ENCODE peak calls at places on chromosomes 7 and 10, in five cellular contexts. M, W, V, R and Z are unnamed samples.

GRCh38 chr7:151918444-151918843 is 37.8 kb upstream of the GALNTL5 start:
- DNase-seq in M (no peak), W (no peak), V (peak; percentile 52), R (no peak), Z (no peak)

GRCh38 chr7:6533893-6534804 is 17.1 kb downstream of the GRID2IP start:
- DNase-seq in M (no peak), W (no peak), V (no peak), R (no peak), Z (no peak)

GRCh38 chr10:22553452-22553995 is 160.9 kb downstream of the PIP4K2A start:
- DNase-seq in M (no peak), W (no peak), V (no peak), R (no peak), Z (no peak)

GRCh38 chr10:7218974-7219373 is 191.9 kb downstream of the SFMBT2 start:
- DNase-seq in M (no peak), W (peak; percentile 30), V (no peak), R (no peak), Z (no peak)

GRCh38 chr10:33638891-33639290 is 304.4 kb upstream of the NRP1 start:
- DNase-seq in M (peak; percentile 4), W (no peak), V (no peak), R (no peak), Z (no peak)

GRCh38 chr10:44261296-44261695 is 123.6 kb downstream of the CXCL12 start:
- DNase-seq in M (no peak), W (no peak), V (no peak), R (peak; percentile 59), Z (no peak)

GRCh38 chr7:45259966-45260646 is 102.5 kb downstream of the RAMP3 start:
- DNase-seq in M (peak; percentile 32), W (peak; percentile 39), V (no peak), R (peak; percentile 15), Z (peak; percentile 71)

GRCh38 chr10:32954545-32955298 is 3.3 kb downstream of the ITGB1 start:
- DNase-seq in M (peak; percentile 10), W (no peak), V (no peak), R (no peak), Z (no peak)

GRCh38 chr10:68135922-68136718 is 26.8 kb downstream of the MYPN start:
- DNase-seq in M (peak; percentile 94), W (peak; percentile 87), V (no peak), R (peak; percentile 95), Z (no peak)

GRCh38 chr10:18875480-18875879 is 173.1 kb upstream of the MALRD1 start:
- DNase-seq in M (no peak), W (no peak), V (no peak), R (no peak), Z (no peak)

GRCh38 chr7:2321020-2321419 is 6.8 kb upstream of the SNX8 start:
- DNase-seq in M (peak; percentile 21), W (peak; percentile 29), V (no peak), R (peak; percentile 29), Z (no peak)

GRCh38 chr7:147276783-147277370 is 1160.3 kb downstream of the CNTNAP2 start:
- DNase-seq in M (no peak), W (no peak), V (no peak), R (no peak), Z (no peak)

GRCh38 chr7:103637726-103638125 is 191.7 kb upstream of the SLC26A5 start:
- DNase-seq in M (peak; percentile 76), W (no peak), V (no peak), R (peak; percentile 45), Z (no peak)

GRCh38 chr10:78605800-78606350 is 462.9 kb upstream of the ZMIZ1 start:
- DNase-seq in M (peak; percentile 51), W (peak; percentile 67), V (no peak), R (no peak), Z (no peak)

GRCh38 chr7:124915242-124915641 is 14.4 kb downstream of the POT1 start:
- DNase-seq in M (no peak), W (no peak), V (no peak), R (no peak), Z (no peak)

GRCh38 chr10:78960316-78960800 is 108.4 kb upstream of the ZMIZ1 start:
- DNase-seq in M (peak; percentile 96), W (no peak), V (peak; percentile 92), R (peak; percentile 89), Z (peak; percentile 71)

GRCh38 chr10:71316081-71316785 is 2.8 kb upstream of the SLC29A3 start:
- DNase-seq in M (peak; percentile 18), W (no peak), V (no peak), R (peak; percentile 22), Z (no peak)

GRCh38 chr10:109205929-109206585 is 717.3 kb downstream of the XPNPEP1 start:
- DNase-seq in M (peak; percentile 95), W (no peak), V (no peak), R (peak; percentile 81), Z (no peak)

GRCh38 chr7:153657182-153657800 is 394.9 kb upstream of the DPP6 start:
- DNase-seq in M (no peak), W (no peak), V (no peak), R (no peak), Z (no peak)

GRCh38 chr7:19116121-19117080 is 1.0 kb downstream of the TWIST1 start:
- DNase-seq in M (peak; percentile 56), W (peak; percentile 25), V (peak; percentile 66), R (no peak), Z (no peak)

GRCh38 chr7:55191161-55191925 is 172.5 kb downstream of the EGFR start:
- DNase-seq in M (no peak), W (no peak), V (no peak), R (no peak), Z (peak; percentile 5)

GRCh38 chr10:84138478-84139125 is 707 bp upstream of the GHITM start:
- DNase-seq in M (no peak), W (peak; percentile 58), V (no peak), R (no peak), Z (peak; percentile 71)

GRCh38 chr10:84135836-84136235 is 3.5 kb upstream of the GHITM start:
- DNase-seq in M (no peak), W (no peak), V (no peak), R (no peak), Z (no peak)

GRCh38 chr10:84139126-84140035 is at the start of gene GHITM:
- DNase-seq in M (peak; percentile 99), W (peak; percentile 99), V (peak; percentile 99), R (peak; percentile 98), Z (peak; percentile 100)

GRCh38 chr10:84140036-84140379 is 699 bp downstream of the GHITM start:
- DNase-seq in M (peak; percentile 46), W (peak; percentile 31), V (no peak), R (peak; percentile 56), Z (no peak)
- H3K4me3 ChIP-seq in M (peak overlapping the region; percentile 99), W (peak overlapping the region; percentile 91), V (peak overlapping the region; percentile 76), R (peak overlapping the region; percentile 96), Z (peak overlapping the region; percentile 73)

GRCh38 chr7:74606909-74607255 is 50.6 kb upstream of the GTF2I start:
- DNase-seq in M (no peak), W (no peak), V (no peak), R (no peak), Z (no peak)

GRCh38 chr7:74612015-74612829 is 45.3 kb upstream of the GTF2I start:
- DNase-seq in M (no peak), W (peak; percentile 55), V (no peak), R (peak; percentile 28), Z (no peak)

GRCh38 chr7:74604326-74605020 is 53.0 kb upstream of the GTF2I start:
- DNase-seq in M (no peak), W (peak; percentile 43), V (peak; percentile 88), R (no peak), Z (peak; percentile 65)

DNA sequence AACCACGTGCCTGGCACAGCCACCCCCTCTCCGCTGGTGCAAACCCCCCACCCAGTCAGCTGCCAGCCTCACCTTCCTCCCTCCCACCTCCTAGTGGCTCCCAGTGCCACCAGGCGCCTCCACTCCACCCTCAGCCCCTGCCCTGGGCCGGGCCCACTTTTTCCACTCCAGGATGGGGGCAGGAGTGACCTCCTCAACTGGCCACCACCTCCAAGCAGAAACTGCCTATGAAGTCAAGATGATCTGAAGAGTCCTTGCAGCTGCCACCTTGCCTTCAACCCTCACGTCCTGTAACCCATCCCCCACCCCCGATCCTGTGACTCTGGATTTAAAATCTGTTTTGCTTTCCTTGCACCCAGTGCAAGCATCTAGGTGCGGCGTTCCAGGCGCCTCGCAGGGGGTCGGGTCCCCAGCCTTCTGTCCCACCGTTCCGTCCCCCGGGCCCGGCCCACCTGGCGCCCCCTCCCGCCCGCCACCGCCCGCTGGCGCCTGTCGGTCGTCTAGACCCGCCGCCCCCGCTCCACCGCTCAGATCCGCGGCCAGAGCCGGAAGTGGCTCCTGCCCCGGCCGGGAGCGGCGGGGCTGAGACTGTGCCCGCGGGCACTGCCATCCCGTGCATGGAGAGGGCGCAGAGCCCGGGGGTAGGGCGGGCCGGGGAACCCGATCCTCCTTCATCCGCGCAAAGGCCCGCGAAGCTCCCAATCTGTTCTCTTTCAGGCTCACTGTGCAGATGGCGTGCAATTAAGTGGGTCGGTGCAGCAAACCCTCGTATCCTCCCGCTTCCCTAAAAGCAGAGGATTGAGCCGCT is 51.2 kb upstream of the GTF2I start:
- DNase-seq in M (no peak), W (no peak), V (peak; percentile 80), R (no peak), Z (peak; percentile 58)
- TF ChIP-seq CTCF in M (no peak), W (no peak), V (no peak), R (no peak), Z (no peak)

GRCh38 chr7:25430200-25430953 is 202.1 kb upstream of the NPVF start:
- DNase-seq in M (no peak), W (no peak), V (no peak), R (no peak), Z (no peak)
- H3K4me3 ChIP-seq in M (no peak overlapping the region), W (no peak overlapping the region), V (no peak overlapping the region), R (no peak overlapping the region), Z (no peak overlapping the region)

DNA sequence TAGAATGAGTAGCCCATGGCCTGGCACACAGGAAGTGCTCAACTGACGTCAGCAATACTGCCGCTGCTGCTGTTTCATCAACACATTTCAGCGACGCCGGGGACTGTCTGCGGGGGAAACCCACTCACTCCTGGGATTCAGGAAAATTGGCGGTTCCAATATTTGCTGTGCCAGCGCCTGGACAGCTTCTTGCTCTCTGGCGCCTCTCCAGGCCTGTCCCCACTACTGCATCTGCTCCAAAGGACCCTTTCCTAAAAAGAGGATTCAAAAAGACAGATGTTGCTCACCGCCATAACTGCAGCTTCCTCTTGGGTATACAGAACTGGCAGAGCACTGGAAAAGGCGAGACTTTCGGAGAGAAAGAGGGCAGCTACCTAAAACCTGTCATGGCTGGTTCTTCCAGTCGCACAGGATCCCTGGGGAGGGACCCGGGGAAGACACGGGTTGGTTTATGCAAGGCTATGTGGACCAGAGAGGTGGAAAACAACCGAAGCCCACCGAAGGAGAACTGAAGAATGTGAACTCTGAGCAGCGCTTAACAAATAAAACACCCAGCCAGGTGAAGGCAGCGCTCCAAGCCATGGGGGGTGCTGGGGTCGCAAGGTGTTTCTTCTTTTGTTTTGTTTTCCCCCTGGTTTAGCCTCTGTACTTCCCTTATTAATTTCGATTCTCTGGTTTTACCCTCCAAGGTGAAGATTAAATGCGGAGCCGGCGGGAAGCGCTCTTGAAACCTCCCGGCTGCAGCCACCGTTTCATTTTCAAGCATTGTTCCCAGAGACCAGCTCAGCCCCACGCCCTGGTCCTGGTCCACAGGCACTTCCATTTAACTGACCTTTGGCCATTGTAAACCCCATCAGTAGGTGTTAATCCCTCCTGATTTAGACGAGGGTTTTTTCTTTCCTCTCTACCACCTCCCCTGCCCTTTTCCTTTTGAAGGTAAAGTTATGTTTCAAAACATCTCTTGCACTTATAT is 39.5 kb upstream of the ENO4 start:
- DNase-seq in M (no peak), W (peak; percentile 48), V (no peak), R (no peak), Z (no peak)
- TF ChIP-seq CTCF in M (peak; percentile 51), W (peak; percentile 44), V (no peak), R (peak; percentile 28), Z (no peak)